ENCODE peak calls at places on chromosomes 13 and 19, in nine cellular contexts. A, N, J, H, Y, Q, I, E and V are unnamed samples.

GRCh38 chr13:99380402-99380801 is 73.2 kb upstream of the GPR183 start:
- DNase-seq in H (no peak), Q (no peak), A (no peak), E (no peak), I (no peak), J (no peak), N (no peak), Y (no peak), V (no peak)

GRCh38 chr13:43838909-43839308 is 40.6 kb downstream of the CCDC122 start:
- DNase-seq in E (no peak), Q (no peak), J (no peak), A (no peak), H (no peak), I (no peak), Y (no peak), N (no peak), V (no peak)

GRCh38 chr13:60019119-60019993 is 144.4 kb downstream of the DIAPH3 start:
- DNase-seq in I (no peak), N (no peak), E (no peak), Q (no peak), J (no peak), H (peak; percentile 28), A (no peak), Y (no peak), V (no peak)

GRCh38 chr19:11745871-11746270 is 7.1 kb upstream of the ZNF823 start:
- DNase-seq in Y (no peak), N (no peak), H (no peak), I (no peak), J (peak; percentile 86), E (no peak), A (no peak), Q (no peak), V (no peak)

GRCh38 chr13:50006426-50007135 is 8.7 kb upstream of the KCNRG start:
- DNase-seq in J (no peak), H (no peak), N (no peak), E (no peak), A (no peak), Y (no peak), I (no peak), Q (no peak), V (no peak)

GRCh38 chr19:50486823-50487515 is 10.3 kb upstream of the GARIN5A start:
- DNase-seq in I (no peak), N (no peak), H (peak; percentile 54), E (peak; percentile 70), Y (no peak), J (no peak), A (peak; percentile 67), Q (no peak), V (no peak)

GRCh38 chr13:113897966-113898365 is 34.1 kb upstream of the GAS6 start:
- DNase-seq in J (no peak), Q (no peak), I (no peak), A (no peak), Y (no peak), E (no peak), N (no peak), H (no peak), V (no peak)

GRCh38 chr13:43316997-43317396 is 293.6 kb downstream of the DNAJC15 start:
- DNase-seq in E (no peak), N (no peak), H (peak; percentile 78), A (no peak), I (peak; percentile 58), Y (no peak), J (no peak), Q (no peak), V (no peak)

GRCh38 chr13:25981060-25981459 is 70.8 kb downstream of the SHISA2 start:
- DNase-seq in E (no peak), I (no peak), N (no peak), H (no peak), Q (no peak), A (no peak), Y (no peak), J (no peak), V (no peak)

GRCh38 chr19:33624586-33625153 is 2.9 kb downstream of the CHST8 start:
- DNase-seq in A (no peak), J (no peak), N (peak; percentile 28), E (no peak), I (no peak), Q (no peak), Y (no peak), H (no peak), V (no peak)

GRCh38 chr13:59587971-59588716 is 575.6 kb downstream of the DIAPH3 start:
- DNase-seq in I (no peak), N (no peak), A (no peak), Y (no peak), H (no peak), J (no peak), E (no peak), Q (no peak), V (no peak)

GRCh38 chr19:48724796-48725753 is 5.5 kb upstream of the MAMSTR start:
- DNase-seq in H (peak; percentile 67), Y (no peak), E (no peak), A (no peak), Q (no peak), N (no peak), I (peak; percentile 79), J (peak; percentile 70), V (no peak)

GRCh38 chr13:25167775-25168174 is 4.3 kb downstream of the AMER2 start:
- DNase-seq in Q (no peak), A (no peak), N (no peak), J (no peak), H (no peak), E (no peak), Y (no peak), I (no peak), V (no peak)

GRCh38 chr13:27927444-27928352 is 7.9 kb downstream of the PDX1 start:
- DNase-seq in I (no peak), J (no peak), N (no peak), Q (no peak), A (no peak), H (no peak), Y (no peak), E (no peak), V (peak; percentile 3)